ENCODE peak calls at places on chromosomes 12 and 14, in five cellular contexts. K is prostate gland, R is sigmoid colon, C is Peyer's patch, W is body of pancreas. N is an unnamed sample. For H3K9me3, the result is how much of the 10 kb centered on the place peaks cover.

GRCh38 chr12:123270380-123271181 is 1.1 kb downstream of the CDK2AP1 start:
- DNase-seq in R (peak), W (no peak), C (no peak), K (no peak), N (no peak)

GRCh38 chr12:31896514-31897039 is 62.6 kb upstream of the RESF1 start:
- DNase-seq in R (no peak), W (peak), K (peak), C (peak), N (peak)

GRCh38 chr12:6643569-6644256 is 3.5 kb downstream of the ACRBP start:
- DNase-seq in W (no peak), K (no peak), C (no peak), R (no peak), N (no peak)

GRCh38 chr12:58296818-58297217 is 355.5 kb downstream of the ATP23 start:
- DNase-seq in W (no peak), R (no peak), C (no peak), K (no peak), N (no peak)

GRCh38 chr14:32561520-32561919 is 232.4 kb downstream of the AKAP6 start:
- DNase-seq in K (no peak), W (no peak), C (no peak), R (peak), N (no peak)

GRCh38 chr14:29475641-29476040 is 452.0 kb downstream of the PRKD1 start:
- DNase-seq in R (no peak), C (no peak), W (no peak), K (no peak), N (no peak)

GRCh38 chr14:59107819-59108218 is 80.6 kb upstream of the DAAM1 start:
- DNase-seq in R (no peak), W (no peak), K (no peak), C (no peak), N (no peak)

GRCh38 chr14:102138935-102139247 is 806 bp upstream of the WDR20 start:
- DNase-seq in R (no peak), W (peak), C (no peak), K (peak), N (no peak)

GRCh38 chr12:105935981-105936380 is 202.8 kb downstream of the NUAK1 start:
- DNase-seq in K (no peak), W (no peak), R (no peak), C (no peak), N (no peak)

DNA sequence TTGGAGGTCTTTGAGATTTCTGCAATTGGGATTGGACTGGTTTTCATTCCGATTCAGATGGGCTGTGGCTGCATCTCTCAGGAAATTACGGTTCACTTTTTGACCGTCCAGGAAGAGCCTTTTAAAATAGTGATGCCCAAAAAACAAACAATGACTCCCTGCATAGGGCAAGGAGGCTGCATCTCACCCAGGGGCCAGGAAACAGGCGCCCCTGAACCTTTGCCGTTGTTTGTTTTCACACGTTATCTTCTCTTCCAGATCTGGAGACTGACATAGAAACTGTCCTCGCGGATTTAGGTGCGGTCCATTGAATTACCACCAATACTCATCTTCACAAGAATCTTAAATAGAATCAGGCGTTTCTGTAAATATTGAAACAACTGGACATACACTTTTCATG is 66.0 kb downstream of the FLRT2 start:
- DNase-seq in R (no peak), K (no peak), W (no peak), C (no peak), N (no peak)
- H3K9me3 ChIP-seq in R (under half), K (under half), W (under half), C (under half), N (under half)

GRCh38 chr14:73026845-73027542 is at the start of gene ZFYVE1:
- DNase-seq in R (peak), W (peak), C (peak), K (peak), N (peak)
- TF ChIP-seq POLR2A in R (peak), W (peak), C (peak), K (peak), N (no peak)

GRCh38 chr14:20760950-20761349 is 7.3 kb upstream of the EDDM3B start:
- DNase-seq in K (no peak), W (no peak), C (no peak), R (no peak), N (no peak)
- H3K9me3 ChIP-seq in K (under half), W (under half), C (under half), R (under half), N (under half)

GRCh38 chr12:112161711-112162110 is 36.4 kb downstream of the TRAFD1 start:
- DNase-seq in C (no peak), R (peak), W (no peak), K (no peak), N (no peak)

GRCh38 chr12:112163056-112163455 is 37.7 kb downstream of the TRAFD1 start:
- DNase-seq in K (no peak), W (no peak), C (no peak), R (peak), N (no peak)

GRCh38 chr12:112160611-112161010 is 35.3 kb downstream of the TRAFD1 start:
- DNase-seq in R (peak), K (no peak), C (no peak), W (no peak), N (no peak)

GRCh38 chr12:112162261-112162790 is 37.0 kb downstream of the TRAFD1 start:
- DNase-seq in W (no peak), K (no peak), C (no peak), R (peak), N (no peak)

GRCh38 chr12:112159146-112159541 is 33.8 kb downstream of the TRAFD1 start:
- DNase-seq in W (no peak), C (no peak), K (no peak), R (peak), N (no peak)
- TF ChIP-seq POLR2A in W (no peak), C (no peak), K (no peak), R (no peak), N (no peak)

DNA sequence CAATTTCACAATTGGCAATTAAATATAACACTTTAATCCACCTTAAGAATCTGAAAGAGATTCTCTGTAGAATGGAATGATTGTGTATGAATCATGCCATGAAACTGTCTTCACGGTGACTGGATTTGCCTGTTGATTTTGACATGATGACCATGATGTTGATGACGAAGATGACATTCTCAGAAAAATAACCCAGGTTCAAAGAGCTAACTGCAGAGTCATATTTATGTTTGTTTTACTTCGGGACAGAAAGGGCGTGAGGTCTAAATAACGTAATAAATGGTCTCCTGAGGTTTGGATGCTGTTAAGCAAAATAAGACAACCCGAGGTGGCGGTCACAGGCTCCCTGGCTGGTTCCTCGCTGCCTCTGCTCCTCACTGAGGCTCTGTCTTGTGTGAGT is 532.0 kb downstream of the TMEM121 start:
- DNase-seq in C (no peak), R (no peak), W (no peak), K (no peak), N (no peak)
- H3K9me3 ChIP-seq in C (under half), R (under half), W (under half), K (under half), N (under half)

DNA sequence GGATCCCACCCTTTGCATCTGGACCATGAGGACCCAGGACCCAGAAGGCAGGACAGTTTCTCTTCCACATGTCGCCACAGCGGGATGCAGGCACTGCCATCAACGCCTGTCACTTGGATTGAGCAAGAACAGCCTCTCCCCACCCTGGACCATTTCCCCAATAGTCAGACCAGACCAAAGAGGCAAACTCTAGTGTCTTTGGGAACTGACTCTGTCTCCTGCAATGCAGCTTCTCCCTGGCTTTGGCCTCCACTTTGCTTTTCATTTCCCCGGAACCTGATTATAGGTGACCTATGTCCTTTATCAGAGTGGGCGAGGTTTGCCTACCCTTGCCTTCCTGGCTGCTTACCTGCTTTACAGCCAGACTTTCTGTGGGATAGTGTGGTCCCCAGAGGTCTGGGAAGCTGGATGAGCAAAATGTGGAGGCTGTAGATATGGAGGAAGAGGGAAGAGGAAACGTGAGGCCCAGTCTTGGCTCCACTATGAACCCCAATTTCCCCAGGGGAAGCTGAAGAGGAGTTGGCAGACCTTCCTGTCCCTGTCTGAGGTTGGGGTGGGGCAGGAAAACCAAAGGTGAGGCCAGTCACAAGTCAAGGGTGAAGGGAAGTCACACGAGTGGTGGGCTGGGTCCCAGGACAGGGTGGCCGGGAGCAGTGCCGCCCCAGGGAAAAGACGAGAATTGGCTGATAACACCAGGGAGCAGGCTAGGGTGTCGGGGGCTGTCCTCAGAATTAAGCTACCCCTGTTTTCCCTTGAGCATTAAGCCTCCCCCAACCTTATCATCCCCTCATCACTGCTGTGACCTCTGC is 3.3 kb downstream of the VDR start:
- DNase-seq in C (no peak), K (no peak), W (no peak), R (peak), N (no peak)
- TF ChIP-seq POLR2A in C (no peak), K (no peak), W (no peak), R (no peak), N (no peak)

DNA sequence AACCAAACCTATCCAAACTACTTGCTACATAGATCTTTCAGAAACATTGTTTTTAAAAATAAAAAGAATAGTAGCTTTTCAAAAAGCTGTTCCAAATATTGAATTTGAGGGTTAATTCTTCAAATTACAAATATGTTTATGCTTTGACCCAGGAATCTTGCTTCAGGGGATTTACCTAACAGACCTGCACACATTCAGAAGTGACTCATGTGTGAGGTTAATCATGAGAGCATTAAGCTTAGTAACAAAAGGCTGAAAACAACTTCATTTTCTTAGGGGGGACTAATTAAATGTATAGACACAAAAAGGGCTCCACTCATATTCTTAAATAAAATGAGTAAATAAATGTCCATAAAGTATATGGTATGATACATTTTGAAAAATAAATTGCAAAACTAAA is 672.4 kb upstream of the FLRT2 start:
- DNase-seq in C (no peak), K (no peak), W (no peak), R (no peak), N (no peak)
- H3K9me3 ChIP-seq in C (under half), K (under half), W (under half), R (under half), N (under half)